ENCODE peak calls at places on chromosomes 16 and 17, in nine cellular contexts. Y is heart left ventricle; E is stimulated activated CD4-positive, alpha-beta T cell treated with anti-CD3 and anti-CD28 coated beads, Interleukin-4, amount 100 ng/mL, for 1 hour; G is left cardiac atrium; I is memory B cell; C is NCI-H1092; P is fibroblast of the conjunctiva; F is GM19239; Q is sigmoid colon. L is an unnamed sample.

GRCh38 chr17:29625037-29625750 is 2.5 kb upstream of the CORO6 start:
- DNase-seq in Y (no peak), E (no peak), G (peak), I (no peak), C (no peak), P (peak), F (no peak), Q (peak), L (no peak)

GRCh38 chr17:20996724-20997615 is 45.8 kb downstream of the USP22 start:
- DNase-seq in Y (no peak), E (no peak), G (no peak), I (no peak), C (no peak), P (no peak), F (no peak), Q (peak), L (no peak)

GRCh38 chr17:21002309-21003006 is 40.4 kb downstream of the USP22 start:
- DNase-seq in Y (no peak), E (no peak), G (no peak), I (no peak), C (no peak), P (no peak), F (no peak), Q (no peak), L (no peak)

GRCh38 chr16:15975172-15975571 is 25.8 kb downstream of the ABCC1 start:
- DNase-seq in Y (no peak), E (no peak), G (no peak), I (no peak), C (no peak), P (no peak), F (no peak), Q (peak), L (no peak)

GRCh38 chr17:58965221-58965620 is 141.5 kb downstream of the TRIM37 start:
- DNase-seq in Y (no peak), E (no peak), G (no peak), I (no peak), C (no peak), P (no peak), F (no peak), Q (no peak), L (no peak)

GRCh38 chr16:50384500-50385122 is 15.8 kb upstream of the BRD7 start:
- DNase-seq in Y (no peak), E (no peak), G (no peak), I (no peak), C (no peak), P (no peak), F (no peak), Q (no peak), L (no peak)

GRCh38 chr17:64313577-64313976 is 50.5 kb upstream of the TEX2 start:
- DNase-seq in Y (no peak), E (no peak), G (no peak), I (no peak), C (no peak), P (no peak), F (no peak), Q (no peak), L (no peak)

GRCh38 chr17:22310717-22311686 is 618.7 kb downstream of the KCNJ18 start:
- DNase-seq in Y (no peak), E (no peak), G (peak), I (no peak), C (no peak), P (no peak), F (no peak), Q (no peak), L (no peak)

GRCh38 chr16:76450890-76451289 is 173.7 kb downstream of the CNTNAP4 start:
- DNase-seq in Y (no peak), E (no peak), G (no peak), I (no peak), C (no peak), P (no peak), F (no peak), Q (no peak), L (no peak)

GRCh38 chr16:85910073-85910853 is 11.3 kb downstream of the IRF8 start:
- DNase-seq in Y (no peak), E (no peak), G (no peak), I (peak), C (no peak), P (no peak), F (no peak), Q (no peak), L (no peak)

GRCh38 chr17:8900626-8901585 is 33.4 kb upstream of the PIK3R6 start:
- DNase-seq in Y (no peak), E (no peak), G (no peak), I (no peak), C (no peak), P (no peak), F (no peak), Q (no peak), L (peak)

GRCh38 chr16:79923431-79923830 is 322.9 kb upstream of the MAF start:
- DNase-seq in Y (no peak), E (no peak), G (no peak), I (no peak), C (no peak), P (no peak), F (no peak), Q (no peak), L (no peak)

GRCh38 chr17:31508310-31509094 is 117.0 kb downstream of the RAB11FIP4 start:
- DNase-seq in Y (no peak), E (peak), G (no peak), I (peak), C (no peak), P (no peak), F (peak), Q (no peak), L (peak)

GRCh38 chr16:621526-622105 is 9.2 kb upstream of the WFIKKN1 start:
- DNase-seq in Y (no peak), E (no peak), G (no peak), I (no peak), C (peak), P (no peak), F (no peak), Q (peak), L (no peak)

L was measured in GM10248.